ENCODE peak calls at places on chromosomes 7 and 10, in eight cellular contexts. One of them, this sample, is unnamed.

GRCh38 chr7:146096994-146097393 is 19.6 kb upstream of the CNTNAP2 start:
- DNase-seq in GM23338: peak; percentile 64
- DNase-seq in heart right ventricle: no peak
- DNase-seq in astrocyte: no peak
- DNase-seq in ovary: no peak
- DNase-seq in IMR-90: no peak
- DNase-seq in HCT116: no peak
- DNase-seq in spleen: no peak
- DNase-seq in this sample: no peak

GRCh38 chr10:132559538-132559937 is 22.0 kb downstream of the INPP5A start:
- DNase-seq in astrocyte: no peak
- DNase-seq in ovary: no peak
- DNase-seq in IMR-90: no peak
- DNase-seq in spleen: peak; percentile 57
- DNase-seq in heart right ventricle: no peak
- DNase-seq in GM23338: no peak
- DNase-seq in HCT116: no peak
- DNase-seq in this sample: no peak

GRCh38 chr10:37495415-37495814 is 362.0 kb downstream of the ZNF248 start:
- DNase-seq in IMR-90: no peak
- DNase-seq in GM23338: no peak
- DNase-seq in astrocyte: no peak
- DNase-seq in HCT116: no peak
- DNase-seq in heart right ventricle: no peak
- DNase-seq in spleen: no peak
- DNase-seq in ovary: no peak
- DNase-seq in this sample: no peak

GRCh38 chr7:6271694-6272371 is 591 bp downstream of the CYTH3 start:
- DNase-seq in ovary: peak; percentile 26
- DNase-seq in GM23338: no peak
- DNase-seq in HCT116: no peak
- DNase-seq in astrocyte: no peak
- DNase-seq in IMR-90: no peak
- DNase-seq in spleen: peak; percentile 88
- DNase-seq in heart right ventricle: peak; percentile 43
- DNase-seq in this sample: peak; percentile 55

GRCh38 chr10:3350790-3351364 is 178.3 kb upstream of the PITRM1 start:
- DNase-seq in ovary: no peak
- DNase-seq in GM23338: no peak
- DNase-seq in HCT116: no peak
- DNase-seq in astrocyte: no peak
- DNase-seq in spleen: no peak
- DNase-seq in IMR-90: no peak
- DNase-seq in heart right ventricle: no peak
- DNase-seq in this sample: no peak

GRCh38 chr10:66535418-66535817 is 390.4 kb upstream of the LRRTM3 start:
- DNase-seq in IMR-90: no peak
- DNase-seq in HCT116: no peak
- DNase-seq in heart right ventricle: no peak
- DNase-seq in ovary: no peak
- DNase-seq in astrocyte: no peak
- DNase-seq in GM23338: no peak
- DNase-seq in spleen: no peak
- DNase-seq in this sample: no peak

GRCh38 chr10:44874176-44874575 is 37.0 kb upstream of the TMEM72 start:
- DNase-seq in HCT116: no peak
- DNase-seq in IMR-90: no peak
- DNase-seq in heart right ventricle: peak; percentile 37
- DNase-seq in spleen: no peak
- DNase-seq in GM23338: no peak
- DNase-seq in ovary: no peak
- DNase-seq in astrocyte: no peak
- DNase-seq in this sample: no peak

GRCh38 chr10:35377050-35377723 is 40.9 kb downstream of the CCNY start:
- DNase-seq in astrocyte: no peak
- DNase-seq in ovary: no peak
- DNase-seq in heart right ventricle: no peak
- DNase-seq in HCT116: no peak
- DNase-seq in GM23338: no peak
- DNase-seq in spleen: no peak
- DNase-seq in IMR-90: no peak
- DNase-seq in this sample: no peak

GRCh38 chr7:95209778-95210177 is 114.6 kb downstream of the PON1 start:
- DNase-seq in ovary: no peak
- DNase-seq in HCT116: no peak
- DNase-seq in heart right ventricle: no peak
- DNase-seq in GM23338: no peak
- DNase-seq in spleen: no peak
- DNase-seq in astrocyte: no peak
- DNase-seq in IMR-90: no peak
- DNase-seq in this sample: no peak

GRCh38 chr7:105389090-105389650 is 449 bp upstream of the SRPK2 start:
- DNase-seq in spleen: no peak
- DNase-seq in IMR-90: peak; percentile 40
- DNase-seq in GM23338: peak; percentile 78
- DNase-seq in ovary: peak; percentile 45
- DNase-seq in heart right ventricle: no peak
- DNase-seq in HCT116: peak; percentile 32
- DNase-seq in astrocyte: peak; percentile 31
- DNase-seq in this sample: no peak

GRCh38 chr10:119541459-119542356 is 811 bp downstream of the RGS10 start:
- DNase-seq in astrocyte: peak; percentile 7
- DNase-seq in IMR-90: no peak
- DNase-seq in HCT116: no peak
- DNase-seq in heart right ventricle: peak; percentile 43
- DNase-seq in GM23338: peak; percentile 49
- DNase-seq in ovary: no peak
- DNase-seq in spleen: peak; percentile 87
- DNase-seq in this sample: peak; percentile 62

GRCh38 chr10:11871470-11871869 is 48.3 kb downstream of the PROSER2 start:
- DNase-seq in astrocyte: peak; percentile 31
- DNase-seq in GM23338: no peak
- DNase-seq in ovary: no peak
- DNase-seq in IMR-90: peak; percentile 12
- DNase-seq in HCT116: no peak
- DNase-seq in heart right ventricle: no peak
- DNase-seq in spleen: peak; percentile 11
- DNase-seq in this sample: no peak

GRCh38 chr10:11178606-11179221 is 161.0 kb downstream of the CELF2 start:
- DNase-seq in heart right ventricle: peak; percentile 31
- DNase-seq in IMR-90: peak; percentile 61
- DNase-seq in HCT116: no peak
- DNase-seq in spleen: peak; percentile 91
- DNase-seq in astrocyte: peak; percentile 88
- DNase-seq in ovary: no peak
- DNase-seq in GM23338: no peak
- DNase-seq in this sample: peak; percentile 76

GRCh38 chr10:49258351-49258683 is 40.7 kb upstream of the C10orf71 start:
- DNase-seq in HCT116: no peak
- DNase-seq in spleen: no peak
- DNase-seq in astrocyte: no peak
- DNase-seq in GM23338: no peak
- DNase-seq in IMR-90: no peak
- DNase-seq in ovary: no peak
- DNase-seq in heart right ventricle: no peak
- DNase-seq in this sample: no peak

GRCh38 chr10:68184546-68184945 is 47.4 kb downstream of the ATOH7 start:
- DNase-seq in astrocyte: no peak
- DNase-seq in HCT116: no peak
- DNase-seq in ovary: no peak
- DNase-seq in spleen: no peak
- DNase-seq in IMR-90: no peak
- DNase-seq in heart right ventricle: no peak
- DNase-seq in GM23338: peak; percentile 22
- DNase-seq in this sample: no peak

GRCh38 chr10:88288621-88289059 is 294.5 kb downstream of the RNLS start:
- DNase-seq in HCT116: no peak
- DNase-seq in heart right ventricle: no peak
- DNase-seq in astrocyte: peak; percentile 47
- DNase-seq in spleen: no peak
- DNase-seq in IMR-90: no peak
- DNase-seq in ovary: no peak
- DNase-seq in GM23338: no peak
- DNase-seq in this sample: no peak

GRCh38 chr7:27532256-27532783 is 130.4 kb downstream of the HIBADH start:
- DNase-seq in IMR-90: peak; percentile 38
- DNase-seq in ovary: no peak
- DNase-seq in GM23338: no peak
- DNase-seq in heart right ventricle: no peak
- DNase-seq in spleen: no peak
- DNase-seq in astrocyte: peak; percentile 4
- DNase-seq in HCT116: no peak
- DNase-seq in this sample: no peak

GRCh38 chr7:105678811-105679495 is 97.7 kb upstream of the EFCAB10 start:
- DNase-seq in HCT116: no peak
- DNase-seq in ovary: peak; percentile 79
- DNase-seq in spleen: peak; percentile 91
- DNase-seq in GM23338: peak; percentile 54
- DNase-seq in astrocyte: no peak
- DNase-seq in heart right ventricle: peak; percentile 65
- DNase-seq in IMR-90: peak; percentile 50
- DNase-seq in this sample: no peak

GRCh38 chr10:110912374-110912773 is 6.6 kb downstream of the BBIP1 start:
- DNase-seq in GM23338: no peak
- DNase-seq in heart right ventricle: no peak
- DNase-seq in HCT116: no peak
- DNase-seq in spleen: no peak
- DNase-seq in IMR-90: peak; percentile 80
- DNase-seq in ovary: no peak
- DNase-seq in astrocyte: peak; percentile 70
- DNase-seq in this sample: no peak

GRCh38 chr7:144454-144826 is 47.9 kb upstream of the FAM20C start:
- DNase-seq in ovary: no peak
- DNase-seq in heart right ventricle: no peak
- DNase-seq in spleen: no peak
- DNase-seq in IMR-90: no peak
- DNase-seq in GM23338: no peak
- DNase-seq in astrocyte: no peak
- DNase-seq in HCT116: no peak
- DNase-seq in this sample: no peak

GRCh38 chr10:98411166-98411565 is 3.8 kb downstream of the PYROXD2 start:
- DNase-seq in heart right ventricle: no peak
- DNase-seq in IMR-90: no peak
- DNase-seq in ovary: no peak
- DNase-seq in GM23338: no peak
- DNase-seq in astrocyte: no peak
- DNase-seq in HCT116: no peak
- DNase-seq in spleen: no peak
- DNase-seq in this sample: no peak

DNA sequence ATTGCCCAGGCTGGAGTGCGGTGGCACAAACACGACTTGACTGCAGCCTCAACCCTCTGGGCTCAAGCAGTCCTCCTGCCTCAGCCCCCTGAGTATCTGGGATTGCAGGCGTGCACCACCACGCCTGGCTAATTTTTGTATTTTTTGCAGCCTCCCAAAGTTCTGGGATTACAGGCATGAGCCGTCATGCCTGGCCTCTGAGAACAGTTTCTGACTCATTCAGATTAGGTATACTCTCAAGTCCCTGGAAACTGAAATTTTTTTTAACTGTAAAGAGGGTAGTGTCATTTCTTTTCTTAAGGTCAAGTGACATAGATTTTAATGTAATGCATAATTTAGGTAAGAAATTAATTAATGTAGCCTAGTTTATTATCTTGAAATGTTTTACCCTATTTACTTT is 104.7 kb downstream of the SEPTIN7 start:
- DNase-seq in HCT116: no peak
- DNase-seq in ovary: no peak
- DNase-seq in heart right ventricle: no peak
- DNase-seq in astrocyte: peak; percentile 32
- DNase-seq in spleen: no peak
- DNase-seq in IMR-90: peak; percentile 66
- DNase-seq in GM23338: no peak
- DNase-seq in this sample: no peak
- TF ChIP-seq CTCF in HCT116: no peak
- TF ChIP-seq CTCF in ovary: no peak
- TF ChIP-seq CTCF in heart right ventricle: no peak
- TF ChIP-seq CTCF in astrocyte: no peak
- TF ChIP-seq CTCF in spleen: no peak
- TF ChIP-seq CTCF in IMR-90: no peak
- TF ChIP-seq CTCF in GM23338: no peak
- TF ChIP-seq CTCF in this sample: no peak

DNA sequence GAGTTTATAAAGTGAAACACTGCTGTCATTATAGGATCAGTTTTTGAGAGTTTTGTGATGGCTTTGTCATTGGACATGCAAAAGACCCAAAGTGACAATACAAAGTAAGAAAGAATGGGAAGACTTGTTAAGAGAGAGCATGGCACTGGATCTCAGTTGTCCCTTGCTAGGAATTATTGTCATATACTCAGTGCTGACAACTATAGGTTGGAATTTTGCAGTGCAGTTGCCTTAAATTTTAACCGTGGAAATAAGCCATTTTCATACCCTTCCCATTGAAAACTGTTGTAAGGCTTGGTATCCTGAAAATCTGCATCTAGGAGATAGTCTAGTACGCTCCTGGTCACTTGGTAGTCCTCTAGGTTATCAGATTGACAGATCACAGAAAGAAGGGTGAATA is 1156.7 kb downstream of the GATA3 start:
- DNase-seq in GM23338: peak; percentile 56
- DNase-seq in heart right ventricle: no peak
- DNase-seq in IMR-90: peak; percentile 8
- DNase-seq in astrocyte: no peak
- DNase-seq in ovary: no peak
- DNase-seq in spleen: no peak
- DNase-seq in HCT116: no peak
- DNase-seq in this sample: no peak
- TF ChIP-seq CTCF in GM23338: peak; percentile 54
- TF ChIP-seq CTCF in heart right ventricle: peak; percentile 24
- TF ChIP-seq CTCF in IMR-90: peak; percentile 48
- TF ChIP-seq CTCF in astrocyte: peak; percentile 49
- TF ChIP-seq CTCF in ovary: no peak
- TF ChIP-seq CTCF in spleen: no peak
- TF ChIP-seq CTCF in HCT116: peak; percentile 27
- TF ChIP-seq CTCF in this sample: no peak

GRCh38 chr7:148747274-148747673 is 48.6 kb downstream of the CUL1 start:
- DNase-seq in spleen: no peak
- DNase-seq in HCT116: no peak
- DNase-seq in IMR-90: no peak
- DNase-seq in ovary: no peak
- DNase-seq in heart right ventricle: no peak
- DNase-seq in astrocyte: no peak
- DNase-seq in GM23338: peak; percentile 98
- DNase-seq in this sample: no peak
- TF ChIP-seq CTCF in spleen: no peak
- TF ChIP-seq CTCF in HCT116: peak; percentile 9
- TF ChIP-seq CTCF in IMR-90: no peak
- TF ChIP-seq CTCF in ovary: no peak
- TF ChIP-seq CTCF in heart right ventricle: no peak
- TF ChIP-seq CTCF in astrocyte: no peak
- TF ChIP-seq CTCF in GM23338: peak; percentile 60
- TF ChIP-seq CTCF in this sample: no peak

GRCh38 chr7:72334066-72334465 is 78.1 kb downstream of the CALN1 start:
- DNase-seq in IMR-90: no peak
- DNase-seq in ovary: no peak
- DNase-seq in heart right ventricle: no peak
- DNase-seq in GM23338: peak; percentile 64
- DNase-seq in HCT116: no peak
- DNase-seq in astrocyte: no peak
- DNase-seq in spleen: no peak
- DNase-seq in this sample: no peak
- TF ChIP-seq CTCF in IMR-90: no peak
- TF ChIP-seq CTCF in ovary: no peak
- TF ChIP-seq CTCF in heart right ventricle: peak; percentile 19
- TF ChIP-seq CTCF in GM23338: peak; percentile 76
- TF ChIP-seq CTCF in HCT116: peak; percentile 45
- TF ChIP-seq CTCF in astrocyte: no peak
- TF ChIP-seq CTCF in spleen: no peak
- TF ChIP-seq CTCF in this sample: no peak

This sample was measured in GM13976.